ENCODE peak calls at places on chromosomes 13 and 19, in six cellular contexts. G is CD4-positive, alpha-beta memory T cell; P is fibroblast of lung; L is vagina; M is CD8-positive, alpha-beta T cell; I is right lobe of liver. S is an unnamed sample.

GRCh38 chr13:35769812-35770211 is 293.3 kb upstream of the MAB21L1 start:
- DNase-seq in G (no peak), P (no peak), L (no peak), M (no peak), I (no peak), S (no peak)

GRCh38 chr13:37097008-37097579 is 8.4 kb downstream of the CSNK1A1L start:
- DNase-seq in G (no peak), P (no peak), L (no peak), M (no peak), I (no peak), S (no peak)

GRCh38 chr19:609001-609340 is 19.3 kb downstream of the HCN2 start:
- DNase-seq in G (no peak), P (no peak), L (no peak), M (no peak), I (peak), S (no peak)

GRCh38 chr13:94464771-94465170 is 14.7 kb downstream of the DCT start:
- DNase-seq in G (no peak), P (peak), L (no peak), M (no peak), I (no peak), S (no peak)

GRCh38 chr13:74710006-74710405 is 575.8 kb upstream of the KLF12 start:
- DNase-seq in G (no peak), P (peak), L (no peak), M (no peak), I (no peak), S (no peak)

GRCh38 chr19:34459614-34460013 is 21.9 kb upstream of the WTIP start:
- DNase-seq in G (no peak), P (no peak), L (no peak), M (no peak), I (no peak), S (no peak)

GRCh38 chr19:51192689-51193088 is 32.2 kb upstream of the CD33 start:
- DNase-seq in G (no peak), P (no peak), L (no peak), M (no peak), I (no peak), S (no peak)

GRCh38 chr19:54444737-54445136 is 4.3 kb upstream of the LENG8 start:
- DNase-seq in G (no peak), P (no peak), L (no peak), M (no peak), I (no peak), S (no peak)

GRCh38 chr19:9936151-9937000 is at the start of gene OLFM2:
- DNase-seq in G (no peak), P (no peak), L (no peak), M (no peak), I (peak), S (no peak)

GRCh38 chr19:9934132-9934950 is 2.0 kb downstream of the OLFM2 start:
- DNase-seq in G (peak), P (peak), L (peak), M (peak), I (peak), S (peak)

GRCh38 chr19:9935409-9936062 is 779 bp downstream of the OLFM2 start:
- DNase-seq in G (no peak), P (no peak), L (no peak), M (no peak), I (no peak), S (no peak)

GRCh38 chr19:9939301-9939913 is 3.1 kb upstream of the OLFM2 start:
- DNase-seq in G (no peak), P (peak), L (no peak), M (no peak), I (no peak), S (no peak)

GRCh38 chr19:9937001-9937411 is 691 bp upstream of the OLFM2 start:
- DNase-seq in G (no peak), P (no peak), L (no peak), M (no peak), I (no peak), S (no peak)
- H3K4me3 ChIP-seq in G (peak), P (no peak), L (no peak), M (no peak), I (no peak), S (no peak)

DNA sequence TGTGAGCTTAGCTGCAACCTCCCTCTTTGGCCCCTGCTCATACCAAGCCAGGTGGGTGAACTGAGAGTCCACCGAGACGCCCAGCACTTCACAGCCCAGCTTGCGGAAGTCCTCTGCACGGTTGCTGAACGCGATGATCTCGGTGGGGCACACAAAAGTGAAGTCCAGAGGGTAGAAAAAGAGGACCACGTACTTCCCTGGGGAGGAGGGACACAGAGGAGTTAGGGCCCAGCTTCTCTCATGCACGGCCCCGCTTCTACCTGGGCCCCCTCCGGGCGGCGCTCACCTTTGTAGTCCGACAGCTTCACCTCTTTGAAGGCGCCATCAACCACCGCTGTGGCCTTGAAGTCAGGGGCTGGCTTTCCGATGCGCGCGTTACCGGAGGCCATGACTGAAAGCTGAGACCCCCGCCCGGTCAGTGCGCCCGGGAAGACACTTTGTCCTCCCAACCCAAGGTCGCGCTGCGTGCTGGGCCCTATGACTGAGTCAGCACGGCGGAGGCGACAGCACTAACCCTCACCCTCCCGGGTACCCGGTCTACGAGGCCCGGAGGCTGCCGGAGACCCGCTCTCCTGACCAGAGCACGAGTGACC is 631 bp downstream of the PRDX2 start:
- DNase-seq in G (no peak), P (no peak), L (no peak), M (no peak), I (no peak), S (peak)
- H3K4me3 ChIP-seq in G (peak), P (peak), L (peak), M (peak), I (peak), S (peak)

GRCh38 chr19:53037101-53038097 is 7.1 kb upstream of the ERVV-2 start:
- DNase-seq in G (no peak), P (peak), L (no peak), M (no peak), I (no peak), S (no peak)
- H3K4me3 ChIP-seq in G (peak), P (peak), L (peak), M (no peak), I (no peak), S (no peak)

GRCh38 chr19:44164673-44165512 is at the start of gene ZNF226:
- DNase-seq in G (peak), P (peak), L (peak), M (peak), I (peak), S (peak)

GRCh38 chr19:44163789-44164188 is 1.1 kb upstream of the ZNF226 start:
- DNase-seq in G (no peak), P (no peak), L (no peak), M (no peak), I (no peak), S (no peak)

GRCh38 chr19:44164327-44164672 is 600 bp upstream of the ZNF226 start:
- DNase-seq in G (no peak), P (no peak), L (no peak), M (no peak), I (no peak), S (no peak)
- H3K4me3 ChIP-seq in G (peak), P (peak), L (peak), M (peak), I (peak), S (peak)

GRCh38 chr19:40687525-40688016 is 2.9 kb downstream of the NUMBL start:
- DNase-seq in G (no peak), P (peak), L (peak), M (no peak), I (no peak), S (no peak)
- H3K4me3 ChIP-seq in G (no peak), P (peak), L (peak), M (no peak), I (no peak), S (no peak)

GRCh38 chr19:55451522-55452380 is 8.7 kb upstream of the SHISA7 start:
- DNase-seq in G (no peak), P (no peak), L (no peak), M (no peak), I (peak), S (no peak)
- H3K4me3 ChIP-seq in G (no peak), P (no peak), L (no peak), M (no peak), I (no peak), S (no peak)

DNA sequence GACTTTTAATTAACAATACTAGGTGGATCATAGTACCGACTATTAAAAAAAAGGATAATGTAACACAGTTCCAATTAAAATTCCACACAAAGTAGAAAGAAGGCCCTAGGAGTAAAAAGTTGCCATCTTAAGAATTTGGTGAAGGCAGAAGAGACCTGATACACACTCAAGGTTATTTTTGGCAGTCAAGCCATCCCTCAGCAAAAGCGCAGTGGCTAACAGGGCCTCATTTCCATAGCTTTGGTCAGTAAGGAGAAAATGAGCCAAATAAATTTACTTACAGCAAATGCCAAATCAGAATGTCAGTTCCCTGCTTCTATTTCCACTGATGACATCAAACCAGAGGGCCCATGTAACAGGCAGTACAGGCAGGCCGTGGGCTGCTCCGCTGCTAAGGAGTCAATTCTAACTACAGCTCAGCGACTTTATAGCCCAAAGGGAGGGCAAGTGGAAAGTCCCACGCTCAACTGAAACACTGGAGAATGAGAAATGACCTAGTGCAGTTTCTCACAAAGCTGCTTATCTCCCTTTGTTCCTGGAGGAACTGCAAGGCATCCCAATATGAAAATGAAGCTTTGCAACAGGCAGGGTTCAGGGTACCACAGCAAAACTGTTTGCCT is 6.3 kb downstream of the ARGLU1 start:
- DNase-seq in G (no peak), P (no peak), L (no peak), M (no peak), I (no peak), S (no peak)
- H3K4me3 ChIP-seq in G (no peak), P (no peak), L (no peak), M (no peak), I (no peak), S (no peak)

GRCh38 chr19:1626417-1627010 is 21.3 kb upstream of the UQCR11 start:
- DNase-seq in G (no peak), P (no peak), L (no peak), M (no peak), I (no peak), S (no peak)

GRCh38 chr19:1624458-1624857 is 19.2 kb upstream of the UQCR11 start:
- DNase-seq in G (peak), P (peak), L (no peak), M (peak), I (no peak), S (peak)

GRCh38 chr19:1630012-1630411 is 22.4 kb downstream of the TCF3 start:
- DNase-seq in G (no peak), P (no peak), L (no peak), M (no peak), I (no peak), S (no peak)

GRCh38 chr19:1629256-1629808 is 23.1 kb downstream of the TCF3 start:
- DNase-seq in G (no peak), P (no peak), L (no peak), M (no peak), I (no peak), S (no peak)

GRCh38 chr19:1627194-1627593 is 21.9 kb upstream of the UQCR11 start:
- DNase-seq in G (no peak), P (no peak), L (no peak), M (no peak), I (no peak), S (no peak)
- H3K4me3 ChIP-seq in G (no peak), P (no peak), L (no peak), M (no peak), I (no peak), S (no peak)

DNA sequence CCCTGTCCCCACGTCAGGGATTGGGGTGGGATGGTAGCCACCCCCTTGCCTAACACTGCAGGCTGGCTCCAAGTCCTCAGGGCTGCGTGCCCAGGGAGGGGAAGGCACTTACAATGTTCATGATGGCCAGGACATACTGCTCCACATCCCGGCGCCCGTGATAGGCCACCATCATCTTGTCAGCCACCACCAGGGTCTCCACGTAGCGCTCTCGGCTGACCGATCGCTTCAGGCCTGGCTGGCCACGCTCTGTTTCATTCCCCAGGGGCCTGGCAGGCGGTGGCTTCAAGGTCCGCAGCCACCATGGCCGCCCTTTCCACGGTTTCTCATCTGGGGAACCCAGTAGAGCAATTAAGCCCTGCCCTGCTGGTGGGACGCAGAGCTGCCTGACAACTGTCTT is 9.7 kb downstream of the ADAMTS10 start:
- DNase-seq in G (no peak), P (no peak), L (no peak), M (no peak), I (no peak), S (no peak)
- H3K4me3 ChIP-seq in G (no peak), P (no peak), L (no peak), M (no peak), I (no peak), S (no peak)

DNA sequence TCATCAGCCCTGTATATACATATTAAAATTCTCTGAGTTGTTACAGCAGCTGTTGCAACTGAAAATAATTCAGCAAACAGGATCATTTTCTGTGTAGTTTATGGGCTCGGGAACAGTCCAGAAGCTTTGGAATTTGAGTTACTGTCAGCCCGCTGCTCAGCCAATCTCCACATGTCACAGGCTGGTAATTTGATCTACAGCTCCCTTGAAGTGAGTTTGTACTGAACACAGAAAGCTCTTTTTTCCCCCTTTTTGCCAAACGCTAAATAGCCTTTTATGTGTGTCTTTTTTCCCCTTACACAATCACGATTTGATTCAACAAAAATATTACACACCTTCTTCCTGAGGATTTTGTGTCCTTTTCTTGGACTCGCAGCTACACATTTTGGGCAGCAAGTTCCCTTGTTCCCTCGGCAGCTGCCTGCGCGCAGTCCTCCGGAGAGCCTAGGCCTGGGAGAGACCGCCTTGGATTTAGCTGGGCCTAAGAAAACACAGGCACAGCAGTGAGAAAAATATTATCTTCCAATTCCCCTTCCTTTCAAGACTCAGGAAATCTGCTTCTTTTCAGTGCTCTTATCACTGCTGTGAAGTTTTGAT is 371.4 kb downstream of the KCNRG start:
- DNase-seq in G (no peak), P (peak), L (no peak), M (no peak), I (peak), S (no peak)
- H3K4me3 ChIP-seq in G (no peak), P (peak), L (no peak), M (no peak), I (peak), S (peak)

S was measured in MM.1S.